ENCODE peak calls at places on chromosomes 11 and 22, in five cellular contexts. M is ovary, G is suprapubic skin, D is transverse colon, Z is A549. W is an unnamed sample. For H3K4me1, the result is how much of the 10 kb centered on the place peaks cover.

GRCh38 chr11:125079151-125079877 is 16.2 kb downstream of the SLC37A2 start:
- DNase-seq in Z (no peak), M (no peak), D (no peak), G (no peak), W (no peak)

GRCh38 chr22:40654522-40655167 is 18.1 kb upstream of the MRTFA start:
- DNase-seq in G (no peak), M (no peak), D (peak), Z (peak), W (peak)

GRCh38 chr11:64561984-64562722 is 28.9 kb upstream of the SLC22A12 start:
- DNase-seq in D (no peak), G (no peak), Z (no peak), M (no peak), W (no peak)

GRCh38 chr11:104199041-104199440 is 35.1 kb upstream of the PDGFD start:
- DNase-seq in Z (no peak), D (no peak), G (no peak), M (no peak), W (no peak)

GRCh38 chr11:93939084-93939780 is 81.9 kb upstream of the HEPHL1 start:
- DNase-seq in M (no peak), G (no peak), Z (no peak), D (no peak), W (no peak)

GRCh38 chr11:117187428-117187798 is 8.9 kb downstream of the SIDT2 start:
- DNase-seq in Z (no peak), M (no peak), D (no peak), G (no peak), W (no peak)

GRCh38 chr11:110471315-110471714 is 41.6 kb downstream of the FDX1 start:
- DNase-seq in Z (no peak), G (no peak), D (no peak), M (no peak), W (no peak)

GRCh38 chr11:94183886-94184264 is 55.2 kb downstream of the PANX1 start:
- DNase-seq in Z (peak), D (peak), M (peak), G (no peak), W (peak)

GRCh38 chr11:1637628-1638027 is 8.1 kb downstream of the KRTAP5-5 start:
- DNase-seq in D (no peak), G (no peak), Z (no peak), M (no peak), W (no peak)

GRCh38 chr22:34502821-34503220 is 563.1 kb upstream of the ISX start:
- DNase-seq in G (no peak), Z (no peak), M (no peak), D (no peak), W (no peak)

GRCh38 chr22:29329581-29329980 is 14.1 kb upstream of the RASL10A start:
- DNase-seq in G (no peak), Z (no peak), D (no peak), M (no peak), W (no peak)

GRCh38 chr11:122163420-122163819 is 47.4 kb upstream of the BLID start:
- DNase-seq in Z (no peak), D (no peak), M (no peak), G (no peak), W (no peak)

GRCh38 chr11:19982761-19983495 is 177.3 kb downstream of the DBX1 start:
- DNase-seq in D (no peak), M (no peak), Z (no peak), G (no peak), W (no peak)

GRCh38 chr11:60971520-60971919 is at the start of gene CD6:
- DNase-seq in G (no peak), Z (no peak), D (peak), M (no peak), W (no peak)

GRCh38 chr11:73760066-73760679 is 701 bp downstream of the RAB6A start:
- DNase-seq in G (peak), Z (peak), D (peak), M (peak), W (peak)

GRCh38 chr11:56624661-56625110 is 10.0 kb upstream of the OR5M1 start:
- DNase-seq in D (no peak), Z (peak), M (no peak), G (no peak), W (no peak)

GRCh38 chr11:11691296-11692141 is 69.7 kb upstream of the GALNT18 start:
- DNase-seq in D (no peak), M (no peak), Z (no peak), G (no peak), W (no peak)

GRCh38 chr22:24995649-24996180 is 43.2 kb downstream of the KIAA1671 start:
- DNase-seq in Z (no peak), D (no peak), M (no peak), G (no peak), W (no peak)

GRCh38 chr11:42422094-42422493 is 889.7 kb upstream of the API5 start:
- DNase-seq in G (no peak), D (no peak), M (no peak), Z (no peak), W (no peak)

GRCh38 chr22:19972652-19973550 is 31.3 kb upstream of the TXNRD2 start:
- DNase-seq in M (no peak), G (no peak), Z (no peak), D (no peak), W (no peak)

GRCh38 chr11:108369064-108369463 is 98.3 kb downstream of the C11orf65 start:
- DNase-seq in Z (no peak), D (no peak), G (no peak), M (no peak), W (no peak)

GRCh38 chr11:109037856-109038780 is 373.2 kb downstream of the DDX10 start:
- DNase-seq in M (peak), D (no peak), Z (no peak), G (no peak), W (no peak)

GRCh38 chr11:1295591-1295990 is 13.8 kb downstream of the TOLLIP start:
- DNase-seq in M (no peak), Z (no peak), G (peak), D (no peak), W (no peak)

GRCh38 chr22:38730411-38730871 is 24.7 kb downstream of the GTPBP1 start:
- DNase-seq in M (no peak), D (no peak), G (no peak), Z (no peak), W (no peak)

GRCh38 chr11:12329797-12330196 is 47.6 kb upstream of the PARVA start:
- DNase-seq in D (no peak), M (no peak), G (no peak), Z (no peak), W (no peak)

GRCh38 chr11:126328444-126328843 is 24.6 kb downstream of the DCPS start:
- DNase-seq in D (no peak), M (no peak), G (no peak), Z (no peak), W (no peak)

GRCh38 chr11:26841818-26842457 is 120.1 kb upstream of the SLC5A12 start:
- DNase-seq in G (no peak), M (no peak), D (no peak), Z (no peak), W (no peak)

GRCh38 chr11:2526808-2527381 is 82.1 kb downstream of the KCNQ1 start:
- DNase-seq in G (peak), Z (no peak), M (peak), D (peak), W (peak)

GRCh38 chr22:20086101-20086599 is 6.1 kb downstream of the DGCR8 start:
- DNase-seq in Z (no peak), G (no peak), D (no peak), M (no peak), W (no peak)

GRCh38 chr11:71204748-71205664 is 47.4 kb downstream of the SHANK2 start:
- DNase-seq in G (no peak), M (no peak), D (no peak), Z (no peak), W (no peak)

GRCh38 chr11:66158156-66158555 is 88.1 kb downstream of the PACS1 start:
- DNase-seq in G (no peak), D (no peak), Z (no peak), M (no peak), W (no peak)

GRCh38 chr11:69066122-69067112 is 17.7 kb downstream of the TPCN2 start:
- DNase-seq in G (no peak), Z (no peak), M (no peak), D (no peak), W (no peak)

GRCh38 chr11:125251956-125252355 is 87.4 kb downstream of the PKNOX2 start:
- DNase-seq in M (no peak), D (no peak), G (no peak), Z (no peak), W (no peak)

GRCh38 chr11:102849319-102849718 is 5.9 kb upstream of the MMP3 start:
- DNase-seq in G (no peak), M (no peak), D (no peak), Z (no peak), W (no peak)

GRCh38 chr11:112922606-112923005 is 38.6 kb upstream of the NCAM1 start:
- DNase-seq in D (no peak), M (no peak), G (no peak), Z (no peak), W (no peak)

GRCh38 chr11:94546886-94547285 is 3.2 kb downstream of the FUT4 start:
- DNase-seq in M (no peak), Z (no peak), G (no peak), D (peak), W (no peak)

GRCh38 chr11:120917536-120918239 is 106.2 kb upstream of the TBCEL start:
- DNase-seq in G (no peak), M (no peak), D (no peak), Z (no peak), W (no peak)

GRCh38 chr11:15907806-15908205 is 448.5 kb downstream of the SOX6 start:
- DNase-seq in M (no peak), Z (no peak), D (no peak), G (no peak), W (no peak)

GRCh38 chr11:123325535-123325934 is 104.5 kb upstream of the GRAMD1B start:
- DNase-seq in Z (no peak), M (no peak), G (no peak), D (no peak), W (no peak)

DNA sequence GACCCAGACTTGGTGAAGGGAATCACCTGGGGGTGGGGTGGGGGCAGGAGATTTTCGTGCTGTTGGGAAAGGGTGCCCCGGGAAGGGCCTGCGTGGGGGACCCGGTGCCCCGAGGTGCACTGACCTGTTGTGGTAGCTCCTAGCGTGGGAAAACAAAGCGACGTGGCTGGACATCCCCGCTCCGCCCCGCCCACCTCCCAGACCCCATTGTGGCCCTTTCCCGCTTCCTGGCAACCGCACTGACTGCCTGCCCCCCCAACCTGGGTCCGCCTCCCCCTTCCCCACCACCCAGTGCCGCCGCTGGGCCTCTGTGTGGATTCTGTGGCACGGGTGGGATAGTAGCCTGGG is 2.5 kb upstream of the TYMP start:
- DNase-seq in G (no peak), Z (no peak), D (peak), M (no peak), W (no peak)
- H3K4me1 ChIP-seq in G (half or more), Z (under half), D (half or more), M (under half), W (under half)

DNA sequence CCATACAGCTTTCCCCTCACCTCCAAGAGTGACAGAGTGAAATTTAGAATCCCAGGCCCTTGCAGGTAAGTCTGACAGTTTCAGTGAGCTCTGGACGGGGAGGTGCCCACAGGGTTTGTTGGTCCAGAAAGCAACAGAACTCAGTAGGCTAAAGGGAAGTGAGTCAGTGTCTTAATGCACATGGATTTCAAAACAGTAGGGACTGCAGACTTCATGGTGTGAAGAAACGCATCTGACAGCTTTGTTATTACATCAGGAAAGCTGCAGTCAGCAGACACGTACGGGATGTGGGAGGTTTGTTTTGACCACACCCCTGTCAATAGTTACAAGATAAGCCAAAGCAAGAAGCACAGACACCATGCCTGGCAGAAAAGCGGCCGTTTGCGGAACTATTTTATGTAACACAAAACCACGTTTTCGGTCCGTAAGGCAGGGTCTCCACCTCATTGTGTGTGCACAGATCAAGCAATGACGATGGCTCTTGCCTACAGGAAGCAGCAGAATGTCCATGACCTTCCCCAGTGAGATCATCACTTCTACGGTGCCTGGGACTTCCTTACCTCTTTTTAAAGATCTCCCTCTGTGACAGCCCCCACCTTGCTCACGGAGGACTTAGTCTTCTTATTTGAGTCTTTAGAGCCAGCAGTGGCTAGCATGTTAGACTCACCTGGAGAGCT is 58.1 kb upstream of the FTH1 start:
- DNase-seq in G (peak), Z (peak), M (peak), D (peak), W (peak)
- TF ChIP-seq EP300 in G (no peak), Z (peak), M (peak), D (peak), W (peak)

GRCh38 chr11:78139422-78140391 is at the start of gene ALG8:
- DNase-seq in D (peak), M (peak), G (peak), Z (peak), W (peak)
- TF ChIP-seq POLR2A in D (peak), M (peak), G (no peak), Z (peak), W (peak)

DNA sequence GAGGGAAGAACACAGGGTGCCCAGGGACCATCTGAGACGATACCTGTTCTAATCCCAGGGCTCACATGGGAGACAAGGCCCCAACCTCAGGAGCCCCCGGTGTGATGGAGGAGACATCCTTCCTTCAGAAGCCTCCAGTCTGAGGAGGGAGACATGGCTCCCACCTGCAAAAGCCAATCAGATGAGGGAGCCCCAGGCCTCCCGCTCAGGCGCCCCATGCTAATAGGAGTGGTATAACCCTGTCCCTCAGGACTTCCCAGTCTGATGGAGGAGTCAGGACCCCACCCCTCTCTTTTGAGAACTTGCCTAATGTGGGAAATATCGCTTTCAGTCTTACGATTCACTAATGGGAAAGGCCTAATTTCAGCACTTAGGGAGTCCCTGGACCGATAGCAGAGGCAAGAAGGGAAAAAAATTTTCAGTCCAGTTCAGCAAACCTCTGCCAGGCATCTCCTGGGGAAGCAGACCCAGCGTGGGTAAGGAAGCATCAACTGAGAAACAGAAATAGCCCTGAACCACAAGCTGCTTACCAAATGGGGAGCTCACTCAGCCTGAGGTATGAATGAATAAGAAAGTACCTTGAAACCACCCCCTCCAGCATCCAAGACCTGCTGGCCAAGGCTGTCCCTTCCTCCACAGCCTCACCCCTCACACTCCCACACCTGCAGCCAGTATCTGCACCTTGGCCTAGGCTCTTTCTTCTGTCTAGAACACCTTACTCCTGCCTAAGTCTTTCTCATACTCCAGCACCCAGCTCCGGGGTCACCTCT is 5.8 kb downstream of the ARRB1 start:
- DNase-seq in D (no peak), G (no peak), Z (no peak), M (no peak), W (no peak)
- H3K4me1 ChIP-seq in D (half or more), G (half or more), Z (half or more), M (under half), W (half or more)